ENCODE peak calls at places on chromosomes 3 and 15, in seven cellular contexts. Q, C, Y, I, M, Z and G are unnamed samples.
A peak's percentile ranks its signal among the peaks of the same experiment; 100 is the strongest.

GRCh38 chr15:73683624-73684536 is at the start of gene CD276:
- DNase-seq in Q (peak; percentile 61), M (peak; percentile 62), C (peak; percentile 61), I (peak; percentile 84), Z (no peak), Y (peak; percentile 53), G (peak; percentile 76)

GRCh38 chr3:156382458-156383346 is 172.2 kb downstream of the SSR3 start:
- DNase-seq in C (no peak), M (peak; percentile 33), Q (peak; percentile 30), Z (no peak), Y (peak; percentile 24), I (peak; percentile 59), G (no peak)

GRCh38 chr3:50324351-50325144 is 2.0 kb upstream of the HYAL2 start:
- DNase-seq in Q (peak; percentile 39), M (peak; percentile 73), Z (peak; percentile 30), C (no peak), I (peak; percentile 88), Y (no peak), G (peak; percentile 78)

GRCh38 chr3:106699093-106699492 is 678.1 kb upstream of the CCDC54 start:
- DNase-seq in Y (no peak), Q (no peak), C (no peak), I (peak; percentile 2), Z (no peak), M (no peak), G (no peak)

GRCh38 chr3:66693461-66693912 is 192.7 kb upstream of the LRIG1 start:
- DNase-seq in M (peak; percentile 43), I (no peak), Y (no peak), Z (no peak), C (peak; percentile 49), Q (no peak), G (peak; percentile 54)

GRCh38 chr15:74418575-74419338 is 15.0 kb downstream of the SEMA7A start:
- DNase-seq in C (no peak), I (no peak), Q (no peak), Z (no peak), Y (no peak), M (no peak), G (no peak)

GRCh38 chr3:67462185-67462584 is 192.2 kb downstream of the SUCLG2 start:
- DNase-seq in Q (peak; percentile 28), I (no peak), C (no peak), M (no peak), Y (no peak), Z (no peak), G (no peak)

GRCh38 chr3:140522653-140523380 is 155.0 kb upstream of the TRIM42 start:
- DNase-seq in Q (no peak), M (no peak), C (no peak), Z (no peak), I (no peak), Y (no peak), G (no peak)

GRCh38 chr15:83657549-83657948 is 3.6 kb downstream of the ADAMTSL3 start:
- DNase-seq in C (no peak), I (no peak), Z (no peak), Q (no peak), M (no peak), Y (no peak), G (no peak)

GRCh38 chr15:67094001-67094826 is 28.8 kb downstream of the SMAD3 start:
- DNase-seq in C (no peak), M (no peak), I (no peak), Q (no peak), Z (no peak), Y (no peak), G (no peak)

GRCh38 chr3:164486150-164486549 is 592.1 kb downstream of the SI start:
- DNase-seq in Q (peak; percentile 57), Y (no peak), I (no peak), C (no peak), M (no peak), Z (no peak), G (no peak)

GRCh38 chr15:97501291-97501690 is 459.2 kb upstream of the ARRDC4 start:
- DNase-seq in Z (no peak), I (no peak), Q (no peak), C (no peak), M (no peak), Y (no peak), G (peak; percentile 33)

GRCh38 chr3:185677146-185677829 is 91.2 kb downstream of the SENP2 start:
- DNase-seq in Q (peak; percentile 75), C (no peak), M (peak; percentile 82), I (peak; percentile 69), Z (no peak), Y (peak; percentile 69), G (no peak)

GRCh38 chr3:72247645-72248388 is 462.9 kb upstream of the PROK2 start:
- DNase-seq in I (no peak), C (peak; percentile 81), Q (no peak), Z (no peak), M (no peak), Y (no peak), G (peak; percentile 81)

GRCh38 chr3:112086018-112086854 is at the start of gene C3orf52:
- DNase-seq in Y (peak; percentile 57), Q (peak; percentile 84), I (peak; percentile 95), M (peak; percentile 86), Z (peak; percentile 35), C (peak; percentile 11), G (peak; percentile 57)

GRCh38 chr3:154132777-154133375 is 11.7 kb downstream of the ARHGEF26 start:
- DNase-seq in I (peak; percentile 68), Q (no peak), Z (no peak), Y (no peak), M (no peak), C (no peak), G (no peak)

GRCh38 chr3:71723452-71724170 is 1.6 kb downstream of the EIF4E3 start:
- DNase-seq in Q (no peak), Z (no peak), Y (peak; percentile 25), C (no peak), M (no peak), I (no peak), G (no peak)

GRCh38 chr15:44780608-44781007 is 44.3 kb downstream of the TRIM69 start:
- DNase-seq in Q (no peak), Y (no peak), I (no peak), C (peak; percentile 6), M (peak; percentile 25), Z (no peak), G (no peak)

GRCh38 chr3:72319202-72320095 is 528.8 kb downstream of the SHQ1 start:
- DNase-seq in I (no peak), Z (no peak), Q (peak; percentile 16), C (no peak), Y (no peak), M (no peak), G (no peak)

GRCh38 chr15:48084759-48085420 is 35.9 kb upstream of the SLC24A5 start:
- DNase-seq in M (peak; percentile 59), Y (peak; percentile 7), Q (peak; percentile 61), C (no peak), I (peak; percentile 8), Z (no peak), G (no peak)

GRCh38 chr15:48498828-48499227 is 146.7 kb downstream of the FBN1 start:
- DNase-seq in M (no peak), I (no peak), Q (no peak), Z (no peak), C (no peak), Y (no peak), G (no peak)

GRCh38 chr3:153096611-153097200 is 65.3 kb upstream of the RAP2B start:
- DNase-seq in M (no peak), Z (no peak), I (no peak), Q (no peak), Y (no peak), C (no peak), G (no peak)

GRCh38 chr15:39997031-39997430 is 42.0 kb downstream of the SRP14 start:
- DNase-seq in C (no peak), I (no peak), Q (peak; percentile 62), Z (no peak), M (peak; percentile 31), Y (no peak), G (no peak)

GRCh38 chr3:34396288-34396687 is 597.9 kb downstream of the PDCD6IP start:
- DNase-seq in I (no peak), Z (no peak), M (no peak), C (no peak), Q (no peak), Y (no peak), G (no peak)

GRCh38 chr3:189170559-189170958 is 1.2 kb upstream of the TPRG1 start:
- DNase-seq in I (no peak), Y (no peak), C (no peak), Z (no peak), Q (no peak), M (no peak), G (no peak)

GRCh38 chr15:86089422-86089821 is 9.8 kb downstream of the AGBL1 start:
- DNase-seq in M (no peak), I (no peak), C (no peak), Q (no peak), Y (no peak), Z (no peak), G (no peak)

GRCh38 chr3:49803464-49804140 is 541 bp downstream of the INKA1 start:
- DNase-seq in C (no peak), Y (no peak), I (no peak), Z (no peak), Q (peak; percentile 22), M (no peak), G (peak; percentile 57)

GRCh38 chr3:184894051-184894450 is 82.1 kb downstream of the VPS8 start:
- DNase-seq in Q (no peak), Y (no peak), M (no peak), I (no peak), Z (no peak), C (no peak), G (no peak)